ENCODE peak calls at places on chromosomes 16 and 17, in ten cellular contexts. I is CD8-positive, alpha-beta memory T cell; K is skeletal muscle cell; M is PC-3; B is sigmoid colon; Z is ovary; Q is kidney epithelial cell; X is GM23338; N is body of pancreas; P is H7. C is an unnamed sample.

GRCh38 chr16:23348579-23349469 is 46.7 kb downstream of the SCNN1B start:
- DNase-seq in I (no peak), K (no peak), M (no peak), B (peak), Z (no peak), Q (no peak), X (peak), N (no peak), P (peak), C (no peak)

GRCh38 chr17:82242977-82243647 is 14.3 kb downstream of the SLC16A3 start:
- DNase-seq in I (no peak), K (no peak), M (peak), B (peak), Z (peak), Q (no peak), X (no peak), N (peak), P (no peak), C (peak)

GRCh38 chr17:75405365-75406221 is at the start of gene GRB2:
- DNase-seq in I (peak), K (peak), M (peak), B (peak), Z (peak), Q (peak), X (peak), N (peak), P (peak), C (no peak)

GRCh38 chr17:44556114-44556853 is 1.0 kb upstream of the FZD2 start:
- DNase-seq in I (no peak), K (no peak), M (peak), B (peak), Z (peak), Q (no peak), X (peak), N (peak), P (peak), C (no peak)

GRCh38 chr17:30600830-30601494 is 123.8 kb downstream of the GOSR1 start:
- DNase-seq in I (no peak), K (no peak), M (peak), B (no peak), Z (peak), Q (no peak), X (peak), N (peak), P (peak), C (no peak)

GRCh38 chr17:70108166-70108565 is 33.1 kb downstream of the KCNJ16 start:
- DNase-seq in I (no peak), K (no peak), M (no peak), B (no peak), Z (no peak), Q (no peak), X (no peak), N (no peak), P (no peak), C (no peak)

GRCh38 chr16:75599452-75600277 is 23.4 kb downstream of the ADAT1 start:
- DNase-seq in I (no peak), K (no peak), M (no peak), B (no peak), Z (no peak), Q (no peak), X (no peak), N (no peak), P (no peak), C (no peak)

GRCh38 chr17:49022391-49022941 is 25.3 kb downstream of the IGF2BP1 start:
- DNase-seq in I (no peak), K (no peak), M (peak), B (no peak), Z (no peak), Q (no peak), X (peak), N (peak), P (peak), C (peak)

GRCh38 chr17:5583426-5584382 is 605 bp downstream of the NLRP1 start:
- DNase-seq in I (no peak), K (no peak), M (no peak), B (no peak), Z (peak), Q (no peak), X (no peak), N (peak), P (no peak), C (no peak)

GRCh38 chr16:88650749-88651275 is at the start of gene CYBA:
- DNase-seq in I (peak), K (no peak), M (no peak), B (peak), Z (no peak), Q (no peak), X (peak), N (peak), P (peak), C (no peak)

GRCh38 chr17:72053069-72053846 is 67.6 kb upstream of the SOX9 start:
- DNase-seq in I (no peak), K (no peak), M (no peak), B (no peak), Z (no peak), Q (no peak), X (peak), N (no peak), P (peak), C (no peak)

GRCh38 chr17:32519769-32520701 is 33.2 kb downstream of the CDK5R1 start:
- DNase-seq in I (peak), K (no peak), M (no peak), B (peak), Z (no peak), Q (no peak), X (peak), N (no peak), P (peak), C (no peak)

GRCh38 chr16:70691223-70692129 is 5.6 kb upstream of the MTSS2 start:
- DNase-seq in I (no peak), K (peak), M (no peak), B (peak), Z (peak), Q (no peak), X (no peak), N (peak), P (no peak), C (peak)

GRCh38 chr16:84481051-84481735 is 23.3 kb downstream of the MEAK7 start:
- DNase-seq in I (no peak), K (no peak), M (no peak), B (no peak), Z (no peak), Q (no peak), X (no peak), N (no peak), P (no peak), C (no peak)

GRCh38 chr17:2347805-2348685 is 10.7 kb downstream of the SGSM2 start:
- DNase-seq in I (no peak), K (peak), M (peak), B (peak), Z (no peak), Q (peak), X (peak), N (peak), P (peak), C (peak)

GRCh38 chr16:75272097-75272548 is 20.7 kb upstream of the BCAR1 start:
- DNase-seq in I (no peak), K (no peak), M (no peak), B (no peak), Z (no peak), Q (no peak), X (no peak), N (no peak), P (peak), C (no peak)

GRCh38 chr17:76515291-76515949 is 14.2 kb upstream of the RHBDF2 start:
- DNase-seq in I (peak), K (peak), M (no peak), B (peak), Z (no peak), Q (peak), X (no peak), N (peak), P (no peak), C (peak)

GRCh38 chr16:25097304-25097988 is 14.1 kb upstream of the LCMT1 start:
- DNase-seq in I (no peak), K (peak), M (no peak), B (no peak), Z (no peak), Q (no peak), X (no peak), N (no peak), P (no peak), C (peak)

GRCh38 chr16:88389191-88389590 is 6.4 kb downstream of the ZNF469 start:
- DNase-seq in I (no peak), K (no peak), M (no peak), B (no peak), Z (no peak), Q (no peak), X (no peak), N (no peak), P (no peak), C (no peak)

GRCh38 chr16:57781741-57782606 is 20.3 kb downstream of the KIFC3 start:
- DNase-seq in I (no peak), K (no peak), M (no peak), B (no peak), Z (no peak), Q (no peak), X (no peak), N (no peak), P (no peak), C (no peak)

GRCh38 chr16:88002749-88003148 is 51.5 kb downstream of the BANP start:
- DNase-seq in I (no peak), K (no peak), M (no peak), B (peak), Z (no peak), Q (no peak), X (no peak), N (no peak), P (no peak), C (no peak)

GRCh38 chr17:67289174-67289876 is 44.3 kb upstream of the HELZ start:
- DNase-seq in I (no peak), K (peak), M (no peak), B (peak), Z (peak), Q (no peak), X (peak), N (peak), P (peak), C (no peak)

GRCh38 chr16:57297856-57298255 is 13.4 kb upstream of the PLLP start:
- DNase-seq in I (peak), K (no peak), M (no peak), B (peak), Z (no peak), Q (no peak), X (peak), N (no peak), P (no peak), C (no peak)

GRCh38 chr16:31382485-31383161 is 10.5 kb upstream of the ITGAD start:
- DNase-seq in I (peak), K (no peak), M (peak), B (no peak), Z (no peak), Q (no peak), X (peak), N (peak), P (peak), C (no peak)

GRCh38 chr17:72592242-72592966 is 471.6 kb downstream of the SOX9 start:
- DNase-seq in I (peak), K (no peak), M (peak), B (no peak), Z (no peak), Q (no peak), X (peak), N (peak), P (peak), C (no peak)

GRCh38 chr16:73179671-73180370 is 131.9 kb upstream of the ZFHX3 start:
- DNase-seq in I (no peak), K (no peak), M (no peak), B (peak), Z (peak), Q (no peak), X (no peak), N (no peak), P (no peak), C (no peak)

GRCh38 chr16:77213542-77214108 is 14.4 kb downstream of the SYCE1L start:
- DNase-seq in I (no peak), K (peak), M (peak), B (no peak), Z (peak), Q (peak), X (no peak), N (no peak), P (no peak), C (peak)

GRCh38 chr17:27613425-27613824 is 17.6 kb upstream of the LGALS9 start:
- DNase-seq in I (no peak), K (no peak), M (no peak), B (no peak), Z (no peak), Q (no peak), X (no peak), N (no peak), P (no peak), C (no peak)

GRCh38 chr16:3690470-3690918 is 26.8 kb downstream of the TRAP1 start:
- DNase-seq in I (peak), K (peak), M (peak), B (peak), Z (peak), Q (peak), X (peak), N (peak), P (peak), C (peak)
- H3K4me3 ChIP-seq in I (no peak), K (peak), M (no peak), B (peak), Z (peak), Q (no peak), X (no peak), N (no peak), P (no peak), C (peak)

GRCh38 chr17:64017381-64017980 is 3.0 kb downstream of the ICAM2 start:
- DNase-seq in I (no peak), K (no peak), M (peak), B (no peak), Z (no peak), Q (no peak), X (peak), N (no peak), P (no peak), C (no peak)
- H3K4me3 ChIP-seq in I (peak), K (no peak), M (no peak), B (no peak), Z (no peak), Q (no peak), X (no peak), N (no peak), P (no peak), C (no peak)

GRCh38 chr17:77887110-77887463 is 71.4 kb upstream of the TNRC6C start:
- DNase-seq in I (no peak), K (no peak), M (no peak), B (peak), Z (no peak), Q (no peak), X (no peak), N (no peak), P (no peak), C (no peak)
- H3K4me3 ChIP-seq in I (peak), K (peak), M (no peak), B (peak), Z (peak), Q (no peak), X (peak), N (no peak), P (no peak), C (peak)

DNA sequence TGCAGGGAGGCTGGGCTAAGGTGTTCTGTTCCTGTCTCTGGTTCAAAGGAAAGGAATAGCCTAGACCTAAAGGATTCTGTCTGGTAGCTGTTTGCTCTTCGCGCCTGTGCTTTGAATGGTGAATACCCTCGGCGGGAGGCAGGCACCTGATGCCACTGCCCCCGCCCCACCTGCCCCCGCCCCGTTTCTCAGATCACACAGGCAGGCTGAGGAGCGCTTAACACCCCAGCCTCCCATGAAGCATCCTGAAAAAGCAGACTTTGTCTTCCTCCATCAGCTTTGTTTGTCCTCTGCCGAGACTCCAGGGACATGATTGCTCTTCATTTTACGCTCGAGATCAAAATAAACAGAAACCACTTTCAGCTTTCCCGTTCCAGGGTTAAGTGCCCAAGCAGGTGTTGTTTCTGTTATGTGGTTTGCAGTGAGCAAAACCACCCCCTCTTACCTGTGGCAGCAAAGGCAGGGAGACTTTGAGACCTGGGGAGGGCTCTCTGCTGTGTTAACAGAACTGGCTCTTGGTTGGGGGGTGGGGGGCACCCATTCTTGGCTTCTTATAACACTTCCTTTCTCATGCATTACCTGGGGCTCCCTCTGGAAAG is 452.1 kb downstream of the WWOX start:
- DNase-seq in I (no peak), K (no peak), M (no peak), B (no peak), Z (no peak), Q (no peak), X (peak), N (peak), P (peak), C (no peak)
- H3K4me3 ChIP-seq in I (no peak), K (no peak), M (no peak), B (no peak), Z (no peak), Q (no peak), X (peak), N (no peak), P (no peak), C (no peak)

C was measured in AG04449.